ENCODE peak calls at places on chromosomes 5 and 9, in eight cellular contexts. O is cardiac muscle cell, S is spleen, U is AG04450, J is body of pancreas, G is A549, L is astrocyte of the spinal cord, K is stomach. H is an unnamed sample.

GRCh38 chr5:73448451-73449136 is at the start of gene FOXD1:
- DNase-seq in O (peak; percentile 75), S (peak; percentile 89), U (peak; percentile 93), J (peak; percentile 38), G (peak; percentile 95), L (peak; percentile 99), K (peak; percentile 45), H (no peak)

GRCh38 chr9:93099551-93100264 is 3.7 kb downstream of the CARD19 start:
- DNase-seq in O (no peak), S (peak; percentile 80), U (no peak), J (peak; percentile 11), G (no peak), L (no peak), K (no peak), H (no peak)

GRCh38 chr5:176823076-176823481 is 12.7 kb downstream of the UNC5A start:
- DNase-seq in O (no peak), S (no peak), U (no peak), J (no peak), G (no peak), L (no peak), K (no peak), H (no peak)

GRCh38 chr5:93789173-93790070 is 48.0 kb upstream of the POU5F2 start:
- DNase-seq in O (peak; percentile 46), S (no peak), U (peak; percentile 18), J (no peak), G (peak; percentile 22), L (peak; percentile 79), K (no peak), H (peak; percentile 2)

GRCh38 chr5:186091-187041 is 4.9 kb upstream of the LRRC14B start:
- DNase-seq in O (no peak), S (peak; percentile 71), U (no peak), J (no peak), G (no peak), L (no peak), K (no peak), H (no peak)

GRCh38 chr5:113359419-113359818 is 75.4 kb downstream of the TSSK1B start:
- DNase-seq in O (peak; percentile 52), S (no peak), U (no peak), J (no peak), G (no peak), L (no peak), K (no peak), H (no peak)

GRCh38 chr9:137198051-137198747 is 2.3 kb downstream of the TPRN start:
- DNase-seq in O (no peak), S (no peak), U (no peak), J (peak; percentile 95), G (no peak), L (no peak), K (peak; percentile 86), H (peak; percentile 73)

GRCh38 chr5:176816791-176817272 is 6.5 kb downstream of the UNC5A start:
- DNase-seq in O (no peak), S (no peak), U (no peak), J (no peak), G (no peak), L (no peak), K (no peak), H (no peak)

GRCh38 chr9:112125961-112126388 is 49.1 kb downstream of the SUSD1 start:
- DNase-seq in O (no peak), S (no peak), U (no peak), J (no peak), G (peak; percentile 93), L (no peak), K (no peak), H (no peak)

GRCh38 chr9:27094640-27095039 is 14.4 kb upstream of the TEK start:
- DNase-seq in O (peak; percentile 54), S (no peak), U (no peak), J (no peak), G (no peak), L (peak; percentile 79), K (no peak), H (no peak)

GRCh38 chr5:171129308-171129707 is 179.7 kb upstream of the TLX3 start:
- DNase-seq in O (no peak), S (no peak), U (no peak), J (no peak), G (no peak), L (no peak), K (no peak), H (no peak)

GRCh38 chr9:12703996-12704395 is 10.8 kb downstream of the TYRP1 start:
- DNase-seq in O (no peak), S (no peak), U (no peak), J (no peak), G (no peak), L (no peak), K (no peak), H (no peak)

GRCh38 chr9:34499101-34499500 is 23.7 kb downstream of the ENHO start:
- DNase-seq in O (no peak), S (no peak), U (no peak), J (no peak), G (no peak), L (no peak), K (no peak), H (no peak)

GRCh38 chr9:122350577-122351355 is 20.1 kb upstream of the PTGS1 start:
- DNase-seq in O (peak; percentile 83), S (peak; percentile 95), U (peak; percentile 44), J (peak; percentile 78), G (peak; percentile 75), L (peak; percentile 67), K (peak; percentile 84), H (peak; percentile 8)

GRCh38 chr5:157659886-157660660 is 7.8 kb upstream of the SOX30 start:
- DNase-seq in O (no peak), S (no peak), U (no peak), J (no peak), G (no peak), L (no peak), K (no peak), H (no peak)

GRCh38 chr5:160020266-160020770 is 11.4 kb downstream of the TTC1 start:
- DNase-seq in O (no peak), S (no peak), U (no peak), J (no peak), G (no peak), L (no peak), K (no peak), H (no peak)

GRCh38 chr5:169706758-169707450 is 69.8 kb downstream of the DOCK2 start:
- DNase-seq in O (peak; percentile 47), S (no peak), U (peak; percentile 37), J (no peak), G (peak; percentile 37), L (peak; percentile 79), K (no peak), H (no peak)

GRCh38 chr5:2387224-2388004 is 364.1 kb downstream of the IRX2 start:
- DNase-seq in O (no peak), S (no peak), U (no peak), J (no peak), G (no peak), L (no peak), K (no peak), H (no peak)

GRCh38 chr5:75053286-75054109 is 1.1 kb upstream of the GCNT4 start:
- DNase-seq in O (peak; percentile 88), S (peak; percentile 85), U (no peak), J (peak; percentile 70), G (peak; percentile 78), L (peak; percentile 73), K (peak; percentile 76), H (no peak)
- TF ChIP-seq CTCF in O (peak; percentile 13), S (no peak), U (peak; percentile 14), J (peak; percentile 20), G (peak; percentile 35), L (peak; percentile 15), K (peak; percentile 22), H (peak; percentile 36)

GRCh38 chr5:11903614-11904269 is 504 bp downstream of the CTNND2 start:
- DNase-seq in O (peak; percentile 3), S (peak; percentile 82), U (no peak), J (peak; percentile 66), G (peak; percentile 23), L (peak; percentile 18), K (no peak), H (no peak)
- H3K4me3 ChIP-seq in O (peak overlapping the region; percentile 80), S (peak overlapping the region; percentile 36), U (no peak overlapping the region), J (peak overlapping the region; percentile 86), G (peak overlapping the region; percentile 57), L (peak overlapping the region; percentile 44), K (peak overlapping the region; percentile 33), H (no peak overlapping the region)

GRCh38 chr9:108463927-108464606 is 391.7 kb downstream of the ACTL7B start:
- DNase-seq in O (peak; percentile 49), S (no peak), U (no peak), J (no peak), G (no peak), L (peak; percentile 30), K (no peak), H (no peak)

GRCh38 chr9:108469654-108470053 is 386.1 kb downstream of the ACTL7B start:
- DNase-seq in O (peak; percentile 69), S (no peak), U (no peak), J (no peak), G (no peak), L (peak; percentile 90), K (no peak), H (no peak)

GRCh38 chr9:108466238-108466637 is 389.5 kb downstream of the ACTL7B start:
- DNase-seq in O (no peak), S (no peak), U (no peak), J (no peak), G (no peak), L (no peak), K (no peak), H (no peak)

GRCh38 chr9:108467653-108468324 is 388.0 kb downstream of the ACTL7B start:
- DNase-seq in O (peak; percentile 40), S (no peak), U (no peak), J (no peak), G (peak; percentile 39), L (no peak), K (no peak), H (no peak)

GRCh38 chr9:108468364-108468763 is 387.4 kb downstream of the ACTL7B start:
- DNase-seq in O (peak; percentile 41), S (no peak), U (no peak), J (no peak), G (peak; percentile 44), L (no peak), K (no peak), H (no peak)
- TF ChIP-seq CTCF in O (peak; percentile 53), S (no peak), U (peak; percentile 45), J (no peak), G (peak; percentile 43), L (peak; percentile 52), K (no peak), H (peak; percentile 47)

GRCh38 chr5:15914603-15915002 is 265.0 kb downstream of the MARCHF11 start:
- DNase-seq in O (peak; percentile 49), S (no peak), U (no peak), J (no peak), G (no peak), L (no peak), K (no peak), H (no peak)
- H3K4me3 ChIP-seq in O (no peak overlapping the region), S (no peak overlapping the region), U (no peak overlapping the region), J (no peak overlapping the region), G (no peak overlapping the region), L (no peak overlapping the region), K (no peak overlapping the region), H (no peak overlapping the region)

GRCh38 chr9:108854094-108854493 is 1.7 kb downstream of the ACTL7B start:
- DNase-seq in O (no peak), S (no peak), U (no peak), J (no peak), G (peak; percentile 17), L (no peak), K (no peak), H (no peak)
- TF ChIP-seq CTCF in O (no peak), S (no peak), U (no peak), J (no peak), G (no peak), L (no peak), K (no peak), H (no peak)

H was measured in LNCaP clone FGC.